ENCODE peak calls at places on chromosomes 7 and 10, in ten cellular contexts. One of them, this sample, is unnamed.

GRCh38 chr10:21208666-21209316 is 311.7 kb upstream of the NEBL start:
- DNase-seq in KBM-7: no peak
- DNase-seq in lung: no peak
- DNase-seq in stimulated activated CD4-positive, alpha-beta T cell treated with anti-CD3 and anti-CD28 coated beads, Interleukin-4, amount 100 ng/mL, for 24 hours: no peak
- DNase-seq in ACHN: no peak
- DNase-seq in activated CD4-positive, alpha-beta T cell treated with anti-CD3 and anti-CD28 coated beads, Interleukin-2, amount 50 U/mL, for 1 hour: no peak
- DNase-seq in left ventricle myocardium inferior: no peak
- DNase-seq in mucosa of gallbladder: no peak
- DNase-seq in activated T-cell treated with anti-CD3 and anti-CD28 coated beads, Interleukin-2, amount 50 U/mL, for 1 hour: no peak
- DNase-seq in NK-92 treated with Interleukin-12 subunit alpha and Interleukin-12 subunit beta, amount 100 ng/mL, for 24 hours: no peak
- DNase-seq in this sample: no peak

GRCh38 chr10:121694966-121695340 is 96.7 kb upstream of the FGFR2 start:
- DNase-seq in KBM-7: no peak
- DNase-seq in lung: no peak
- DNase-seq in stimulated activated CD4-positive, alpha-beta T cell treated with anti-CD3 and anti-CD28 coated beads, Interleukin-4, amount 100 ng/mL, for 24 hours: no peak
- DNase-seq in ACHN: no peak
- DNase-seq in activated CD4-positive, alpha-beta T cell treated with anti-CD3 and anti-CD28 coated beads, Interleukin-2, amount 50 U/mL, for 1 hour: no peak
- DNase-seq in left ventricle myocardium inferior: no peak
- DNase-seq in mucosa of gallbladder: no peak
- DNase-seq in activated T-cell treated with anti-CD3 and anti-CD28 coated beads, Interleukin-2, amount 50 U/mL, for 1 hour: no peak
- DNase-seq in NK-92 treated with Interleukin-12 subunit alpha and Interleukin-12 subunit beta, amount 100 ng/mL, for 24 hours: no peak
- DNase-seq in this sample: no peak

GRCh38 chr10:43806851-43807640 is 158.4 kb upstream of the ZNF32 start:
- DNase-seq in KBM-7: no peak
- DNase-seq in lung: no peak
- DNase-seq in stimulated activated CD4-positive, alpha-beta T cell treated with anti-CD3 and anti-CD28 coated beads, Interleukin-4, amount 100 ng/mL, for 24 hours: no peak
- DNase-seq in ACHN: no peak
- DNase-seq in activated CD4-positive, alpha-beta T cell treated with anti-CD3 and anti-CD28 coated beads, Interleukin-2, amount 50 U/mL, for 1 hour: no peak
- DNase-seq in left ventricle myocardium inferior: no peak
- DNase-seq in mucosa of gallbladder: no peak
- DNase-seq in activated T-cell treated with anti-CD3 and anti-CD28 coated beads, Interleukin-2, amount 50 U/mL, for 1 hour: no peak
- DNase-seq in NK-92 treated with Interleukin-12 subunit alpha and Interleukin-12 subunit beta, amount 100 ng/mL, for 24 hours: no peak
- DNase-seq in this sample: no peak

GRCh38 chr7:36440880-36441279 is 51.2 kb downstream of the ANLN start:
- DNase-seq in KBM-7: peak
- DNase-seq in lung: no peak
- DNase-seq in stimulated activated CD4-positive, alpha-beta T cell treated with anti-CD3 and anti-CD28 coated beads, Interleukin-4, amount 100 ng/mL, for 24 hours: no peak
- DNase-seq in ACHN: peak
- DNase-seq in activated CD4-positive, alpha-beta T cell treated with anti-CD3 and anti-CD28 coated beads, Interleukin-2, amount 50 U/mL, for 1 hour: no peak
- DNase-seq in left ventricle myocardium inferior: no peak
- DNase-seq in mucosa of gallbladder: no peak
- DNase-seq in activated T-cell treated with anti-CD3 and anti-CD28 coated beads, Interleukin-2, amount 50 U/mL, for 1 hour: no peak
- DNase-seq in NK-92 treated with Interleukin-12 subunit alpha and Interleukin-12 subunit beta, amount 100 ng/mL, for 24 hours: no peak
- DNase-seq in this sample: no peak

GRCh38 chr10:123743441-123744225 is 77.5 kb downstream of the GPR26 start:
- DNase-seq in KBM-7: no peak
- DNase-seq in lung: no peak
- DNase-seq in stimulated activated CD4-positive, alpha-beta T cell treated with anti-CD3 and anti-CD28 coated beads, Interleukin-4, amount 100 ng/mL, for 24 hours: no peak
- DNase-seq in ACHN: no peak
- DNase-seq in activated CD4-positive, alpha-beta T cell treated with anti-CD3 and anti-CD28 coated beads, Interleukin-2, amount 50 U/mL, for 1 hour: no peak
- DNase-seq in left ventricle myocardium inferior: no peak
- DNase-seq in mucosa of gallbladder: no peak
- DNase-seq in activated T-cell treated with anti-CD3 and anti-CD28 coated beads, Interleukin-2, amount 50 U/mL, for 1 hour: no peak
- DNase-seq in NK-92 treated with Interleukin-12 subunit alpha and Interleukin-12 subunit beta, amount 100 ng/mL, for 24 hours: no peak
- DNase-seq in this sample: no peak

GRCh38 chr7:155807013-155807804 is 5.1 kb downstream of the SHH start:
- DNase-seq in KBM-7: peak
- DNase-seq in lung: peak
- DNase-seq in stimulated activated CD4-positive, alpha-beta T cell treated with anti-CD3 and anti-CD28 coated beads, Interleukin-4, amount 100 ng/mL, for 24 hours: no peak
- DNase-seq in ACHN: no peak
- DNase-seq in activated CD4-positive, alpha-beta T cell treated with anti-CD3 and anti-CD28 coated beads, Interleukin-2, amount 50 U/mL, for 1 hour: no peak
- DNase-seq in left ventricle myocardium inferior: no peak
- DNase-seq in mucosa of gallbladder: no peak
- DNase-seq in activated T-cell treated with anti-CD3 and anti-CD28 coated beads, Interleukin-2, amount 50 U/mL, for 1 hour: no peak
- DNase-seq in NK-92 treated with Interleukin-12 subunit alpha and Interleukin-12 subunit beta, amount 100 ng/mL, for 24 hours: no peak
- DNase-seq in this sample: no peak

GRCh38 chr7:136911362-136911761 is 42.9 kb downstream of the CHRM2 start:
- DNase-seq in KBM-7: no peak
- DNase-seq in lung: no peak
- DNase-seq in stimulated activated CD4-positive, alpha-beta T cell treated with anti-CD3 and anti-CD28 coated beads, Interleukin-4, amount 100 ng/mL, for 24 hours: no peak
- DNase-seq in ACHN: no peak
- DNase-seq in activated CD4-positive, alpha-beta T cell treated with anti-CD3 and anti-CD28 coated beads, Interleukin-2, amount 50 U/mL, for 1 hour: no peak
- DNase-seq in left ventricle myocardium inferior: no peak
- DNase-seq in mucosa of gallbladder: no peak
- DNase-seq in activated T-cell treated with anti-CD3 and anti-CD28 coated beads, Interleukin-2, amount 50 U/mL, for 1 hour: no peak
- DNase-seq in NK-92 treated with Interleukin-12 subunit alpha and Interleukin-12 subunit beta, amount 100 ng/mL, for 24 hours: no peak
- DNase-seq in this sample: no peak

GRCh38 chr7:56062382-56062781 is 1.7 kb upstream of the SUMF2 start:
- DNase-seq in KBM-7: no peak
- DNase-seq in lung: no peak
- DNase-seq in stimulated activated CD4-positive, alpha-beta T cell treated with anti-CD3 and anti-CD28 coated beads, Interleukin-4, amount 100 ng/mL, for 24 hours: no peak
- DNase-seq in ACHN: peak
- DNase-seq in activated CD4-positive, alpha-beta T cell treated with anti-CD3 and anti-CD28 coated beads, Interleukin-2, amount 50 U/mL, for 1 hour: no peak
- DNase-seq in left ventricle myocardium inferior: no peak
- DNase-seq in mucosa of gallbladder: no peak
- DNase-seq in activated T-cell treated with anti-CD3 and anti-CD28 coated beads, Interleukin-2, amount 50 U/mL, for 1 hour: no peak
- DNase-seq in NK-92 treated with Interleukin-12 subunit alpha and Interleukin-12 subunit beta, amount 100 ng/mL, for 24 hours: no peak
- DNase-seq in this sample: no peak

GRCh38 chr7:107939472-107940145 is 48.6 kb downstream of the DLD start:
- DNase-seq in KBM-7: no peak
- DNase-seq in lung: no peak
- DNase-seq in stimulated activated CD4-positive, alpha-beta T cell treated with anti-CD3 and anti-CD28 coated beads, Interleukin-4, amount 100 ng/mL, for 24 hours: no peak
- DNase-seq in ACHN: peak
- DNase-seq in activated CD4-positive, alpha-beta T cell treated with anti-CD3 and anti-CD28 coated beads, Interleukin-2, amount 50 U/mL, for 1 hour: no peak
- DNase-seq in left ventricle myocardium inferior: peak
- DNase-seq in mucosa of gallbladder: no peak
- DNase-seq in activated T-cell treated with anti-CD3 and anti-CD28 coated beads, Interleukin-2, amount 50 U/mL, for 1 hour: no peak
- DNase-seq in NK-92 treated with Interleukin-12 subunit alpha and Interleukin-12 subunit beta, amount 100 ng/mL, for 24 hours: no peak
- DNase-seq in this sample: peak

GRCh38 chr7:55112056-55112455 is 93.2 kb downstream of the EGFR start:
- DNase-seq in KBM-7: no peak
- DNase-seq in lung: no peak
- DNase-seq in stimulated activated CD4-positive, alpha-beta T cell treated with anti-CD3 and anti-CD28 coated beads, Interleukin-4, amount 100 ng/mL, for 24 hours: no peak
- DNase-seq in ACHN: no peak
- DNase-seq in activated CD4-positive, alpha-beta T cell treated with anti-CD3 and anti-CD28 coated beads, Interleukin-2, amount 50 U/mL, for 1 hour: no peak
- DNase-seq in left ventricle myocardium inferior: no peak
- DNase-seq in mucosa of gallbladder: no peak
- DNase-seq in activated T-cell treated with anti-CD3 and anti-CD28 coated beads, Interleukin-2, amount 50 U/mL, for 1 hour: no peak
- DNase-seq in NK-92 treated with Interleukin-12 subunit alpha and Interleukin-12 subunit beta, amount 100 ng/mL, for 24 hours: no peak
- DNase-seq in this sample: no peak

GRCh38 chr7:151626422-151627115 is 106.9 kb upstream of the RHEB start:
- DNase-seq in KBM-7: peak
- DNase-seq in lung: peak
- DNase-seq in stimulated activated CD4-positive, alpha-beta T cell treated with anti-CD3 and anti-CD28 coated beads, Interleukin-4, amount 100 ng/mL, for 24 hours: peak
- DNase-seq in ACHN: peak
- DNase-seq in activated CD4-positive, alpha-beta T cell treated with anti-CD3 and anti-CD28 coated beads, Interleukin-2, amount 50 U/mL, for 1 hour: peak
- DNase-seq in left ventricle myocardium inferior: no peak
- DNase-seq in mucosa of gallbladder: peak
- DNase-seq in activated T-cell treated with anti-CD3 and anti-CD28 coated beads, Interleukin-2, amount 50 U/mL, for 1 hour: no peak
- DNase-seq in NK-92 treated with Interleukin-12 subunit alpha and Interleukin-12 subunit beta, amount 100 ng/mL, for 24 hours: no peak
- DNase-seq in this sample: no peak

GRCh38 chr10:44032216-44032615 is 352.7 kb downstream of the CXCL12 start:
- DNase-seq in KBM-7: no peak
- DNase-seq in lung: no peak
- DNase-seq in stimulated activated CD4-positive, alpha-beta T cell treated with anti-CD3 and anti-CD28 coated beads, Interleukin-4, amount 100 ng/mL, for 24 hours: no peak
- DNase-seq in ACHN: no peak
- DNase-seq in activated CD4-positive, alpha-beta T cell treated with anti-CD3 and anti-CD28 coated beads, Interleukin-2, amount 50 U/mL, for 1 hour: no peak
- DNase-seq in left ventricle myocardium inferior: no peak
- DNase-seq in mucosa of gallbladder: no peak
- DNase-seq in activated T-cell treated with anti-CD3 and anti-CD28 coated beads, Interleukin-2, amount 50 U/mL, for 1 hour: no peak
- DNase-seq in NK-92 treated with Interleukin-12 subunit alpha and Interleukin-12 subunit beta, amount 100 ng/mL, for 24 hours: no peak
- DNase-seq in this sample: no peak

GRCh38 chr7:36875794-36876193 is 151.5 kb upstream of the AOAH start:
- DNase-seq in KBM-7: no peak
- DNase-seq in lung: no peak
- DNase-seq in stimulated activated CD4-positive, alpha-beta T cell treated with anti-CD3 and anti-CD28 coated beads, Interleukin-4, amount 100 ng/mL, for 24 hours: no peak
- DNase-seq in ACHN: no peak
- DNase-seq in activated CD4-positive, alpha-beta T cell treated with anti-CD3 and anti-CD28 coated beads, Interleukin-2, amount 50 U/mL, for 1 hour: no peak
- DNase-seq in left ventricle myocardium inferior: no peak
- DNase-seq in mucosa of gallbladder: no peak
- DNase-seq in activated T-cell treated with anti-CD3 and anti-CD28 coated beads, Interleukin-2, amount 50 U/mL, for 1 hour: no peak
- DNase-seq in NK-92 treated with Interleukin-12 subunit alpha and Interleukin-12 subunit beta, amount 100 ng/mL, for 24 hours: no peak
- DNase-seq in this sample: no peak

GRCh38 chr10:108424656-108425055 is 1260.2 kb upstream of the SORCS1 start:
- DNase-seq in KBM-7: no peak
- DNase-seq in lung: no peak
- DNase-seq in stimulated activated CD4-positive, alpha-beta T cell treated with anti-CD3 and anti-CD28 coated beads, Interleukin-4, amount 100 ng/mL, for 24 hours: no peak
- DNase-seq in ACHN: no peak
- DNase-seq in activated CD4-positive, alpha-beta T cell treated with anti-CD3 and anti-CD28 coated beads, Interleukin-2, amount 50 U/mL, for 1 hour: no peak
- DNase-seq in left ventricle myocardium inferior: no peak
- DNase-seq in mucosa of gallbladder: no peak
- DNase-seq in activated T-cell treated with anti-CD3 and anti-CD28 coated beads, Interleukin-2, amount 50 U/mL, for 1 hour: no peak
- DNase-seq in NK-92 treated with Interleukin-12 subunit alpha and Interleukin-12 subunit beta, amount 100 ng/mL, for 24 hours: no peak
- DNase-seq in this sample: no peak

GRCh38 chr7:41333506-41333905 is 369.4 kb downstream of the INHBA start:
- DNase-seq in KBM-7: no peak
- DNase-seq in lung: no peak
- DNase-seq in stimulated activated CD4-positive, alpha-beta T cell treated with anti-CD3 and anti-CD28 coated beads, Interleukin-4, amount 100 ng/mL, for 24 hours: no peak
- DNase-seq in ACHN: peak
- DNase-seq in activated CD4-positive, alpha-beta T cell treated with anti-CD3 and anti-CD28 coated beads, Interleukin-2, amount 50 U/mL, for 1 hour: no peak
- DNase-seq in left ventricle myocardium inferior: no peak
- DNase-seq in mucosa of gallbladder: no peak
- DNase-seq in activated T-cell treated with anti-CD3 and anti-CD28 coated beads, Interleukin-2, amount 50 U/mL, for 1 hour: no peak
- DNase-seq in NK-92 treated with Interleukin-12 subunit alpha and Interleukin-12 subunit beta, amount 100 ng/mL, for 24 hours: no peak
- DNase-seq in this sample: no peak

GRCh38 chr10:77049896-77050295 is 587.7 kb downstream of the KCNMA1 start:
- DNase-seq in KBM-7: no peak
- DNase-seq in lung: no peak
- DNase-seq in stimulated activated CD4-positive, alpha-beta T cell treated with anti-CD3 and anti-CD28 coated beads, Interleukin-4, amount 100 ng/mL, for 24 hours: no peak
- DNase-seq in ACHN: no peak
- DNase-seq in activated CD4-positive, alpha-beta T cell treated with anti-CD3 and anti-CD28 coated beads, Interleukin-2, amount 50 U/mL, for 1 hour: no peak
- DNase-seq in left ventricle myocardium inferior: no peak
- DNase-seq in mucosa of gallbladder: no peak
- DNase-seq in activated T-cell treated with anti-CD3 and anti-CD28 coated beads, Interleukin-2, amount 50 U/mL, for 1 hour: no peak
- DNase-seq in NK-92 treated with Interleukin-12 subunit alpha and Interleukin-12 subunit beta, amount 100 ng/mL, for 24 hours: no peak
- DNase-seq in this sample: no peak

GRCh38 chr7:140145709-140146108 is 31.1 kb downstream of the KDM7A start:
- DNase-seq in KBM-7: no peak
- DNase-seq in lung: no peak
- DNase-seq in stimulated activated CD4-positive, alpha-beta T cell treated with anti-CD3 and anti-CD28 coated beads, Interleukin-4, amount 100 ng/mL, for 24 hours: no peak
- DNase-seq in ACHN: no peak
- DNase-seq in activated CD4-positive, alpha-beta T cell treated with anti-CD3 and anti-CD28 coated beads, Interleukin-2, amount 50 U/mL, for 1 hour: no peak
- DNase-seq in left ventricle myocardium inferior: no peak
- DNase-seq in mucosa of gallbladder: no peak
- DNase-seq in activated T-cell treated with anti-CD3 and anti-CD28 coated beads, Interleukin-2, amount 50 U/mL, for 1 hour: no peak
- DNase-seq in NK-92 treated with Interleukin-12 subunit alpha and Interleukin-12 subunit beta, amount 100 ng/mL, for 24 hours: no peak
- DNase-seq in this sample: no peak

GRCh38 chr10:18340496-18341051 is 200.3 kb downstream of the CACNB2 start:
- DNase-seq in KBM-7: no peak
- DNase-seq in lung: no peak
- DNase-seq in stimulated activated CD4-positive, alpha-beta T cell treated with anti-CD3 and anti-CD28 coated beads, Interleukin-4, amount 100 ng/mL, for 24 hours: no peak
- DNase-seq in ACHN: peak
- DNase-seq in activated CD4-positive, alpha-beta T cell treated with anti-CD3 and anti-CD28 coated beads, Interleukin-2, amount 50 U/mL, for 1 hour: no peak
- DNase-seq in left ventricle myocardium inferior: peak
- DNase-seq in mucosa of gallbladder: no peak
- DNase-seq in activated T-cell treated with anti-CD3 and anti-CD28 coated beads, Interleukin-2, amount 50 U/mL, for 1 hour: no peak
- DNase-seq in NK-92 treated with Interleukin-12 subunit alpha and Interleukin-12 subunit beta, amount 100 ng/mL, for 24 hours: no peak
- DNase-seq in this sample: no peak

GRCh38 chr10:86285136-86285790 is 81.3 kb downstream of the GRID1 start:
- DNase-seq in KBM-7: no peak
- DNase-seq in lung: peak
- DNase-seq in stimulated activated CD4-positive, alpha-beta T cell treated with anti-CD3 and anti-CD28 coated beads, Interleukin-4, amount 100 ng/mL, for 24 hours: no peak
- DNase-seq in ACHN: no peak
- DNase-seq in activated CD4-positive, alpha-beta T cell treated with anti-CD3 and anti-CD28 coated beads, Interleukin-2, amount 50 U/mL, for 1 hour: no peak
- DNase-seq in left ventricle myocardium inferior: no peak
- DNase-seq in mucosa of gallbladder: peak
- DNase-seq in activated T-cell treated with anti-CD3 and anti-CD28 coated beads, Interleukin-2, amount 50 U/mL, for 1 hour: no peak
- DNase-seq in NK-92 treated with Interleukin-12 subunit alpha and Interleukin-12 subunit beta, amount 100 ng/mL, for 24 hours: no peak
- DNase-seq in this sample: peak

GRCh38 chr7:12727455-12728191 is 40.2 kb downstream of the ARL4A start:
- DNase-seq in KBM-7: no peak
- DNase-seq in lung: no peak
- DNase-seq in stimulated activated CD4-positive, alpha-beta T cell treated with anti-CD3 and anti-CD28 coated beads, Interleukin-4, amount 100 ng/mL, for 24 hours: no peak
- DNase-seq in ACHN: no peak
- DNase-seq in activated CD4-positive, alpha-beta T cell treated with anti-CD3 and anti-CD28 coated beads, Interleukin-2, amount 50 U/mL, for 1 hour: no peak
- DNase-seq in left ventricle myocardium inferior: no peak
- DNase-seq in mucosa of gallbladder: no peak
- DNase-seq in activated T-cell treated with anti-CD3 and anti-CD28 coated beads, Interleukin-2, amount 50 U/mL, for 1 hour: no peak
- DNase-seq in NK-92 treated with Interleukin-12 subunit alpha and Interleukin-12 subunit beta, amount 100 ng/mL, for 24 hours: no peak
- DNase-seq in this sample: no peak

GRCh38 chr10:113096111-113097045 is 146.3 kb downstream of the TCF7L2 start:
- DNase-seq in KBM-7: no peak
- DNase-seq in lung: no peak
- DNase-seq in stimulated activated CD4-positive, alpha-beta T cell treated with anti-CD3 and anti-CD28 coated beads, Interleukin-4, amount 100 ng/mL, for 24 hours: no peak
- DNase-seq in ACHN: no peak
- DNase-seq in activated CD4-positive, alpha-beta T cell treated with anti-CD3 and anti-CD28 coated beads, Interleukin-2, amount 50 U/mL, for 1 hour: no peak
- DNase-seq in left ventricle myocardium inferior: no peak
- DNase-seq in mucosa of gallbladder: no peak
- DNase-seq in activated T-cell treated with anti-CD3 and anti-CD28 coated beads, Interleukin-2, amount 50 U/mL, for 1 hour: no peak
- DNase-seq in NK-92 treated with Interleukin-12 subunit alpha and Interleukin-12 subunit beta, amount 100 ng/mL, for 24 hours: no peak
- DNase-seq in this sample: peak

GRCh38 chr10:69345402-69345801 is 67.1 kb downstream of the HK1 start:
- DNase-seq in KBM-7: no peak
- DNase-seq in lung: no peak
- DNase-seq in stimulated activated CD4-positive, alpha-beta T cell treated with anti-CD3 and anti-CD28 coated beads, Interleukin-4, amount 100 ng/mL, for 24 hours: no peak
- DNase-seq in ACHN: no peak
- DNase-seq in activated CD4-positive, alpha-beta T cell treated with anti-CD3 and anti-CD28 coated beads, Interleukin-2, amount 50 U/mL, for 1 hour: no peak
- DNase-seq in left ventricle myocardium inferior: no peak
- DNase-seq in mucosa of gallbladder: no peak
- DNase-seq in activated T-cell treated with anti-CD3 and anti-CD28 coated beads, Interleukin-2, amount 50 U/mL, for 1 hour: no peak
- DNase-seq in NK-92 treated with Interleukin-12 subunit alpha and Interleukin-12 subunit beta, amount 100 ng/mL, for 24 hours: no peak
- DNase-seq in this sample: no peak

GRCh38 chr10:79266543-79267312 is 80.5 kb upstream of the PPIF start:
- DNase-seq in KBM-7: peak
- DNase-seq in lung: peak
- DNase-seq in stimulated activated CD4-positive, alpha-beta T cell treated with anti-CD3 and anti-CD28 coated beads, Interleukin-4, amount 100 ng/mL, for 24 hours: no peak
- DNase-seq in ACHN: peak
- DNase-seq in activated CD4-positive, alpha-beta T cell treated with anti-CD3 and anti-CD28 coated beads, Interleukin-2, amount 50 U/mL, for 1 hour: no peak
- DNase-seq in left ventricle myocardium inferior: peak
- DNase-seq in mucosa of gallbladder: peak
- DNase-seq in activated T-cell treated with anti-CD3 and anti-CD28 coated beads, Interleukin-2, amount 50 U/mL, for 1 hour: no peak
- DNase-seq in NK-92 treated with Interleukin-12 subunit alpha and Interleukin-12 subunit beta, amount 100 ng/mL, for 24 hours: peak
- DNase-seq in this sample: peak

GRCh38 chr10:3777876-3778707 is 6.9 kb downstream of the KLF6 start:
- DNase-seq in KBM-7: no peak
- DNase-seq in lung: no peak
- DNase-seq in stimulated activated CD4-positive, alpha-beta T cell treated with anti-CD3 and anti-CD28 coated beads, Interleukin-4, amount 100 ng/mL, for 24 hours: no peak
- DNase-seq in ACHN: no peak
- DNase-seq in activated CD4-positive, alpha-beta T cell treated with anti-CD3 and anti-CD28 coated beads, Interleukin-2, amount 50 U/mL, for 1 hour: no peak
- DNase-seq in left ventricle myocardium inferior: no peak
- DNase-seq in mucosa of gallbladder: no peak
- DNase-seq in activated T-cell treated with anti-CD3 and anti-CD28 coated beads, Interleukin-2, amount 50 U/mL, for 1 hour: no peak
- DNase-seq in NK-92 treated with Interleukin-12 subunit alpha and Interleukin-12 subunit beta, amount 100 ng/mL, for 24 hours: no peak
- DNase-seq in this sample: no peak

GRCh38 chr10:79322616-79323566 is 24.4 kb upstream of the PPIF start:
- DNase-seq in KBM-7: peak
- DNase-seq in lung: peak
- DNase-seq in stimulated activated CD4-positive, alpha-beta T cell treated with anti-CD3 and anti-CD28 coated beads, Interleukin-4, amount 100 ng/mL, for 24 hours: peak
- DNase-seq in ACHN: peak
- DNase-seq in activated CD4-positive, alpha-beta T cell treated with anti-CD3 and anti-CD28 coated beads, Interleukin-2, amount 50 U/mL, for 1 hour: peak
- DNase-seq in left ventricle myocardium inferior: no peak
- DNase-seq in mucosa of gallbladder: peak
- DNase-seq in activated T-cell treated with anti-CD3 and anti-CD28 coated beads, Interleukin-2, amount 50 U/mL, for 1 hour: peak
- DNase-seq in NK-92 treated with Interleukin-12 subunit alpha and Interleukin-12 subunit beta, amount 100 ng/mL, for 24 hours: peak
- DNase-seq in this sample: peak

GRCh38 chr10:46240684-46241565 is 45.9 kb upstream of the ANTXRL start:
- DNase-seq in KBM-7: no peak
- DNase-seq in lung: peak
- DNase-seq in stimulated activated CD4-positive, alpha-beta T cell treated with anti-CD3 and anti-CD28 coated beads, Interleukin-4, amount 100 ng/mL, for 24 hours: no peak
- DNase-seq in ACHN: no peak
- DNase-seq in activated CD4-positive, alpha-beta T cell treated with anti-CD3 and anti-CD28 coated beads, Interleukin-2, amount 50 U/mL, for 1 hour: no peak
- DNase-seq in left ventricle myocardium inferior: no peak
- DNase-seq in mucosa of gallbladder: no peak
- DNase-seq in activated T-cell treated with anti-CD3 and anti-CD28 coated beads, Interleukin-2, amount 50 U/mL, for 1 hour: no peak
- DNase-seq in NK-92 treated with Interleukin-12 subunit alpha and Interleukin-12 subunit beta, amount 100 ng/mL, for 24 hours: no peak
- DNase-seq in this sample: no peak

GRCh38 chr10:33803248-33803647 is 468.8 kb upstream of the NRP1 start:
- DNase-seq in KBM-7: no peak
- DNase-seq in lung: no peak
- DNase-seq in stimulated activated CD4-positive, alpha-beta T cell treated with anti-CD3 and anti-CD28 coated beads, Interleukin-4, amount 100 ng/mL, for 24 hours: no peak
- DNase-seq in ACHN: peak
- DNase-seq in activated CD4-positive, alpha-beta T cell treated with anti-CD3 and anti-CD28 coated beads, Interleukin-2, amount 50 U/mL, for 1 hour: no peak
- DNase-seq in left ventricle myocardium inferior: no peak
- DNase-seq in mucosa of gallbladder: no peak
- DNase-seq in activated T-cell treated with anti-CD3 and anti-CD28 coated beads, Interleukin-2, amount 50 U/mL, for 1 hour: no peak
- DNase-seq in NK-92 treated with Interleukin-12 subunit alpha and Interleukin-12 subunit beta, amount 100 ng/mL, for 24 hours: no peak
- DNase-seq in this sample: no peak

GRCh38 chr7:5495581-5496375 is 72.1 kb upstream of the TNRC18 start:
- DNase-seq in KBM-7: no peak
- DNase-seq in lung: no peak
- DNase-seq in stimulated activated CD4-positive, alpha-beta T cell treated with anti-CD3 and anti-CD28 coated beads, Interleukin-4, amount 100 ng/mL, for 24 hours: no peak
- DNase-seq in ACHN: peak
- DNase-seq in activated CD4-positive, alpha-beta T cell treated with anti-CD3 and anti-CD28 coated beads, Interleukin-2, amount 50 U/mL, for 1 hour: no peak
- DNase-seq in left ventricle myocardium inferior: peak
- DNase-seq in mucosa of gallbladder: no peak
- DNase-seq in activated T-cell treated with anti-CD3 and anti-CD28 coated beads, Interleukin-2, amount 50 U/mL, for 1 hour: no peak
- DNase-seq in NK-92 treated with Interleukin-12 subunit alpha and Interleukin-12 subunit beta, amount 100 ng/mL, for 24 hours: no peak
- DNase-seq in this sample: peak

This sample was measured in sigmoid colon.